ENCODE peak calls at places on chromosomes 5 and 9, in five cellular contexts. One of them, this sample, is unnamed.

GRCh38 chr5:89878140-89878570 is 531.4 kb downstream of the CETN3 start:
- DNase-seq in fibroblast of lung: peak; percentile 99
- DNase-seq in endothelial cell: no peak
- DNase-seq in Caco-2: no peak
- DNase-seq in activated CD8-positive, alpha-beta T cell treated with anti-CD3 and anti-CD28 coated beads for 36 hours: no peak
- DNase-seq in this sample: no peak

GRCh38 chr9:14313378-14313940 is 482 bp downstream of the NFIB start:
- DNase-seq in fibroblast of lung: peak; percentile 56
- DNase-seq in endothelial cell: peak; percentile 42
- DNase-seq in Caco-2: no peak
- DNase-seq in activated CD8-positive, alpha-beta T cell treated with anti-CD3 and anti-CD28 coated beads for 36 hours: no peak
- DNase-seq in this sample: peak; percentile 45

GRCh38 chr9:126496781-126497667 is 116.7 kb upstream of the LMX1B start:
- DNase-seq in fibroblast of lung: no peak
- DNase-seq in endothelial cell: no peak
- DNase-seq in Caco-2: no peak
- DNase-seq in activated CD8-positive, alpha-beta T cell treated with anti-CD3 and anti-CD28 coated beads for 36 hours: no peak
- DNase-seq in this sample: no peak

GRCh38 chr9:113985968-113986585 is 92.0 kb downstream of the AMBP start:
- DNase-seq in fibroblast of lung: peak; percentile 80
- DNase-seq in endothelial cell: no peak
- DNase-seq in Caco-2: no peak
- DNase-seq in activated CD8-positive, alpha-beta T cell treated with anti-CD3 and anti-CD28 coated beads for 36 hours: no peak
- DNase-seq in this sample: no peak

GRCh38 chr9:5793812-5794211 is 39.1 kb downstream of the ERMP1 start:
- DNase-seq in fibroblast of lung: no peak
- DNase-seq in endothelial cell: no peak
- DNase-seq in Caco-2: no peak
- DNase-seq in activated CD8-positive, alpha-beta T cell treated with anti-CD3 and anti-CD28 coated beads for 36 hours: no peak
- DNase-seq in this sample: no peak

GRCh38 chr9:135379540-135380267 is 99.9 kb upstream of the PPP1R26 start:
- DNase-seq in fibroblast of lung: no peak
- DNase-seq in endothelial cell: no peak
- DNase-seq in Caco-2: no peak
- DNase-seq in activated CD8-positive, alpha-beta T cell treated with anti-CD3 and anti-CD28 coated beads for 36 hours: no peak
- DNase-seq in this sample: no peak

GRCh38 chr9:127538849-127539258 is 73.2 kb upstream of the STXBP1 start:
- DNase-seq in fibroblast of lung: peak; percentile 69
- DNase-seq in endothelial cell: no peak
- DNase-seq in Caco-2: no peak
- DNase-seq in activated CD8-positive, alpha-beta T cell treated with anti-CD3 and anti-CD28 coated beads for 36 hours: no peak
- DNase-seq in this sample: no peak

GRCh38 chr5:92810036-92810435 is 771.0 kb downstream of the NR2F1-AS1 start:
- DNase-seq in fibroblast of lung: no peak
- DNase-seq in endothelial cell: no peak
- DNase-seq in Caco-2: no peak
- DNase-seq in activated CD8-positive, alpha-beta T cell treated with anti-CD3 and anti-CD28 coated beads for 36 hours: no peak
- DNase-seq in this sample: no peak

GRCh38 chr5:14405267-14405666 is 176.3 kb upstream of the OTULINL start:
- DNase-seq in fibroblast of lung: peak; percentile 62
- DNase-seq in endothelial cell: peak; percentile 24
- DNase-seq in Caco-2: no peak
- DNase-seq in activated CD8-positive, alpha-beta T cell treated with anti-CD3 and anti-CD28 coated beads for 36 hours: no peak
- DNase-seq in this sample: no peak
- TF ChIP-seq CTCF in fibroblast of lung: no peak
- TF ChIP-seq CTCF in endothelial cell: peak; percentile 32
- TF ChIP-seq CTCF in Caco-2: peak; percentile 36
- TF ChIP-seq CTCF in activated CD8-positive, alpha-beta T cell treated with anti-CD3 and anti-CD28 coated beads for 36 hours: peak; percentile 32
- TF ChIP-seq CTCF in this sample: peak; percentile 10

GRCh38 chr9:79700607-79701330 is 129.0 kb downstream of the TLE4 start:
- DNase-seq in fibroblast of lung: peak; percentile 54
- DNase-seq in endothelial cell: no peak
- DNase-seq in Caco-2: no peak
- DNase-seq in activated CD8-positive, alpha-beta T cell treated with anti-CD3 and anti-CD28 coated beads for 36 hours: no peak
- DNase-seq in this sample: no peak
- TF ChIP-seq CTCF in fibroblast of lung: no peak
- TF ChIP-seq CTCF in endothelial cell: no peak
- TF ChIP-seq CTCF in Caco-2: no peak
- TF ChIP-seq CTCF in activated CD8-positive, alpha-beta T cell treated with anti-CD3 and anti-CD28 coated beads for 36 hours: no peak
- TF ChIP-seq CTCF in this sample: no peak

GRCh38 chr9:98215821-98216220 is 23.4 kb upstream of the CORO2A start:
- DNase-seq in fibroblast of lung: no peak
- DNase-seq in endothelial cell: peak; percentile 42
- DNase-seq in Caco-2: no peak
- DNase-seq in activated CD8-positive, alpha-beta T cell treated with anti-CD3 and anti-CD28 coated beads for 36 hours: peak; percentile 11
- DNase-seq in this sample: no peak
- TF ChIP-seq CTCF in fibroblast of lung: no peak
- TF ChIP-seq CTCF in endothelial cell: peak; percentile 56
- TF ChIP-seq CTCF in Caco-2: no peak
- TF ChIP-seq CTCF in activated CD8-positive, alpha-beta T cell treated with anti-CD3 and anti-CD28 coated beads for 36 hours: no peak
- TF ChIP-seq CTCF in this sample: peak; percentile 13

DNA sequence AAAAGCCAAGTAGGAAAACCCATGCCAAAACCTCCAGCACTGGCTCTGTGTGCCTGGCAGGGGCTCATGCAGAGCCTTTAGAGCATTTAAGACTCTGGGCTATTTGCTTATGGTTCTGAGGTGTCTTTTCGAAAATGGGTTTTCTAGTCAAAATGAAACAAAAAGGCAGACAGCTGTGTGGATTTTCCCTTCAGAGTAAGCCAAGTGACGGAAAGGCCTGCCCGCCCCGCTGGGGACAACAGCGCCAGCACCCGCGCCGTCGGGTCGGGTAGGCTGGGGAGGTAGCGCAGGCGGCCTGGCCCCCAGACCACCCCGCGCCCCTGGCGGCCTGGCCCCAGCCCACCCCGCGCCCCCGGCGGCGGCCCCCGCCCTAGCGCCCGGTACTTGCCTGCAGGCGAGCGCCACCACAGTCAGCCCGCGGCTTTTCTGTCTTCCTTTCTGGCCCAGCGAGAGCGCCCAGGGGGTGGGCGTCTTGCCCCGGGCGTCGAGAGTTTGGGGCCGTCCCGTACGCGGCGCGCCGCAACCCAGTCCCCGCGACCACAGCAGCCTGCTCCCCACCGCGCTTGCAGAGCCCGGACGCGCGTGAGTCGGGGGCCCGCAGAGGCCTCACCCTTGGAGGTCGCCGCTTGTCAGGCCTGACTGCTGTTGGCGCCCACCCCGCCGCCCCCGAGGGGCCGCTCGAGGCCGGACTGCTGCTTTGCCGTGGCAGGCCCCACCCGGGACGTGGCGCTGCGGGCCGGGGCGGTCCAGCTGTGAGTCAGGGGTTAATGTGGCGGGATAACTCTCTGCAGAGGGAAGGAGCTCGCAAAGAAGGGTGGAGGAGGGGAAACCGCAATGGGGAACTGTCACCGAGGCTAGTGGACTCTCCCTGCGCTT is at the start of gene TICAM2:
- DNase-seq in fibroblast of lung: peak; percentile 83
- DNase-seq in endothelial cell: peak; percentile 67
- DNase-seq in Caco-2: peak; percentile 37
- DNase-seq in activated CD8-positive, alpha-beta T cell treated with anti-CD3 and anti-CD28 coated beads for 36 hours: peak; percentile 78
- DNase-seq in this sample: peak; percentile 88
- TF ChIP-seq CTCF in fibroblast of lung: no peak
- TF ChIP-seq CTCF in endothelial cell: peak; percentile 30
- TF ChIP-seq CTCF in Caco-2: no peak
- TF ChIP-seq CTCF in activated CD8-positive, alpha-beta T cell treated with anti-CD3 and anti-CD28 coated beads for 36 hours: no peak
- TF ChIP-seq CTCF in this sample: peak; percentile 29

GRCh38 chr5:94670726-94671125 is 52.3 kb downstream of the SLF1 start:
- DNase-seq in fibroblast of lung: peak; percentile 40
- DNase-seq in endothelial cell: no peak
- DNase-seq in Caco-2: no peak
- DNase-seq in activated CD8-positive, alpha-beta T cell treated with anti-CD3 and anti-CD28 coated beads for 36 hours: no peak
- DNase-seq in this sample: no peak
- TF ChIP-seq CTCF in fibroblast of lung: no peak
- TF ChIP-seq CTCF in endothelial cell: no peak
- TF ChIP-seq CTCF in Caco-2: no peak
- TF ChIP-seq CTCF in activated CD8-positive, alpha-beta T cell treated with anti-CD3 and anti-CD28 coated beads for 36 hours: no peak
- TF ChIP-seq CTCF in this sample: no peak

DNA sequence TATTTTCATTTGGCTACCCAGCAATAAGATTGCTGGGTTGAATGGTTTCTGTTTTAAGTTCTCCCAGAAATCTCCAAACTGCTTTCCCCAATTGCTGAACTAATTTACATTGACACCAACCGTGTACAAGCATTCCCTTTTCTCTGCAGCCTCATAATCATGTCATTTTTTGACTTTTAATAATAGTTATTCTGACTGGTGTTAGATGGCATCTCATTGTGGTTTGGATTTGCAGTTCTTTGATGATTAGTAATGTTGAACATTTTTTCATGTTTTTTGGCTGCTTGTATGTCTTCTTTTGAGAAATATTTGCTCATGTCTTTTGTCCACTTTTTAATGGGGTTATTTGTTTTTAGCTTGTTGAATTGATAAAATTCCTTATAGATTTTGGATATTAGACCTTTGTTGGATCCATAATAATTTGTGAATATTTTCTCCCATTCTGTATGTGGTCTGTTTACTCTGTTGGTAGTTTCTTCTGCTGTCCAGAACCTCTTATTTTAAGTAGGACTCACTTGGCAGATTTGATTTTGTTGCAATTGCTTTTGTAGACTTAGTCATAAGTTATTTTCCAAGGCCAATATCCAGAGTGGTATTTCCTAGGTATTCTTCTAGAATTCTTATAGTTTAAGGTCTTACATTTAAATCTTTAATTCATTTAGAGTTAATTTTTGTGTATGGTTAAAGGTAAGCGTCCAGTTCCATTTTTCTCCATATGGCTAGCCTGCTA is 793.7 kb downstream of the BRINP1 start:
- DNase-seq in fibroblast of lung: peak; percentile 64
- DNase-seq in endothelial cell: no peak
- DNase-seq in Caco-2: no peak
- DNase-seq in activated CD8-positive, alpha-beta T cell treated with anti-CD3 and anti-CD28 coated beads for 36 hours: no peak
- DNase-seq in this sample: no peak
- TF ChIP-seq CTCF in fibroblast of lung: no peak
- TF ChIP-seq CTCF in endothelial cell: no peak
- TF ChIP-seq CTCF in Caco-2: no peak
- TF ChIP-seq CTCF in activated CD8-positive, alpha-beta T cell treated with anti-CD3 and anti-CD28 coated beads for 36 hours: no peak
- TF ChIP-seq CTCF in this sample: no peak